ENCODE peak calls at places on chromosomes 12 and 14, in eight cellular contexts. J is GM10248; X is NCI-H69; P is RWPE1; G is stimulated activated CD4-positive, alpha-beta T cell treated with anti-CD3 and anti-CD28 coated beads, Interleukin-2, amount 100 ng/mL, for 24 hours; C is AG20443; F is ELR; K is T47D. N is an unnamed sample.

GRCh38 chr12:53173085-53173715 is 7.3 kb upstream of the ZNF740 start:
- DNase-seq in C (peak), P (no peak), K (no peak), X (no peak), G (no peak), F (peak), J (no peak), N (no peak)

GRCh38 chr12:45762185-45763110 is 32.9 kb downstream of the ARID2 start:
- DNase-seq in J (peak), F (peak), P (peak), G (no peak), C (peak), K (peak), X (peak), N (peak)

GRCh38 chr12:82517027-82517426 is 158.7 kb downstream of the METTL25 start:
- DNase-seq in X (peak), C (no peak), G (no peak), J (peak), K (no peak), F (peak), P (no peak), N (no peak)

GRCh38 chr12:60191676-60192359 is 596.0 kb downstream of the SLC16A7 start:
- DNase-seq in F (peak), J (no peak), X (no peak), K (no peak), P (peak), C (peak), G (no peak), N (peak)

GRCh38 chr12:67681145-67681778 is 32.7 kb downstream of the DYRK2 start:
- DNase-seq in G (no peak), C (peak), P (peak), F (peak), J (no peak), K (no peak), X (no peak), N (no peak)

GRCh38 chr14:20680843-20681347 is 3.5 kb upstream of the RNASE4 start:
- DNase-seq in C (peak), P (no peak), J (peak), X (no peak), K (no peak), G (peak), F (no peak), N (no peak)

GRCh38 chr14:53399057-53399456 is 245.9 kb upstream of the DDHD1 start:
- DNase-seq in J (no peak), F (peak), G (no peak), X (no peak), C (peak), K (no peak), P (peak), N (peak)

GRCh38 chr12:6550294-6551062 is 5.4 kb downstream of the IFFO1 start:
- DNase-seq in F (no peak), P (no peak), X (no peak), G (no peak), C (no peak), K (no peak), J (no peak), N (no peak)

GRCh38 chr14:20998139-20998538 is 954 bp upstream of the SLC39A2 start:
- DNase-seq in X (no peak), J (no peak), K (no peak), P (no peak), F (no peak), C (no peak), G (no peak), N (peak)

GRCh38 chr14:22221508-22221907 is 367.5 kb downstream of the DAD1 start:
- DNase-seq in F (peak), K (no peak), J (no peak), X (no peak), G (no peak), C (no peak), P (peak), N (peak)

GRCh38 chr12:107417004-107417403 is 268.6 kb upstream of the PWP1 start:
- DNase-seq in F (no peak), P (no peak), C (no peak), X (no peak), K (no peak), J (no peak), G (no peak), N (no peak)

GRCh38 chr14:56494167-56494566 is 85.4 kb upstream of the TMEM260 start:
- DNase-seq in F (no peak), P (no peak), X (peak), K (no peak), G (no peak), C (no peak), J (no peak), N (no peak)

GRCh38 chr14:72723741-72724530 is 170.0 kb downstream of the DPF3 start:
- DNase-seq in C (peak), J (no peak), K (no peak), G (no peak), X (no peak), F (no peak), P (no peak), N (no peak)

GRCh38 chr14:84825481-84825880 is 704.5 kb upstream of the FLRT2 start:
- DNase-seq in X (no peak), K (no peak), G (no peak), P (peak), F (peak), C (peak), J (no peak), N (no peak)

GRCh38 chr12:119148049-119148448 is 30.7 kb upstream of the HSPB8 start:
- DNase-seq in G (no peak), P (no peak), C (no peak), K (no peak), X (no peak), J (no peak), F (no peak), N (no peak)

GRCh38 chr12:28742791-28743190 is 406.3 kb upstream of the FAR2 start:
- DNase-seq in X (no peak), K (no peak), P (no peak), G (no peak), J (no peak), F (peak), C (peak), N (no peak)

GRCh38 chr14:58430156-58430555 is 2.6 kb downstream of the KIAA0586 start:
- DNase-seq in J (no peak), K (no peak), P (peak), C (peak), X (no peak), G (no peak), F (peak), N (no peak)